ENCODE peak calls at places on chromosome 21, in five cellular contexts. P is HFF-Myc; O is Caki2; W is A172; L is stimulated activated CD4-positive, alpha-beta T cell treated with anti-CD3 and anti-CD28 coated beads, Interleukin-12 subunit alpha, Interleukin-12 subunit beta, amount 100 ng/mL, for 4 hours. M is an unnamed sample.
A peak's percentile ranks its signal among the peaks of the same experiment; 100 is the strongest.

GRCh38 chr21:34022557-34023335 is 50.6 kb upstream of the MRPS6 start:
- DNase-seq in L (peak; percentile 13), W (peak; percentile 28), P (no peak), O (no peak), M (no peak)

GRCh38 chr21:34008618-34009017 is 64.8 kb upstream of the MRPS6 start:
- DNase-seq in L (no peak), O (no peak), P (no peak), W (no peak), M (no peak)

GRCh38 chr21:44392185-44392584 is 38.8 kb downstream of the TRPM2 start:
- DNase-seq in W (no peak), P (no peak), L (no peak), O (no peak), M (no peak)

GRCh38 chr21:38661296-38662223 is 144.2 kb upstream of the ETS2 start:
- DNase-seq in L (no peak), O (no peak), P (no peak), W (no peak), M (no peak)

GRCh38 chr21:15566692-15567091 is 163.1 kb upstream of the USP25 start:
- DNase-seq in O (no peak), W (no peak), P (no peak), L (no peak), M (no peak)

GRCh38 chr21:45821315-45822001 is 160.1 kb upstream of the COL6A1 start:
- DNase-seq in P (no peak), O (no peak), L (no peak), W (no peak), M (no peak)

GRCh38 chr21:26528882-26529281 is 44.2 kb downstream of the CYYR1 start:
- DNase-seq in O (no peak), W (no peak), P (no peak), L (no peak), M (no peak)

GRCh38 chr21:19565587-19565986 is 1162.0 kb upstream of the TMPRSS15 start:
- DNase-seq in P (no peak), L (no peak), W (no peak), O (no peak), M (no peak)

GRCh38 chr21:32392299-32392879 is 423 bp downstream of the URB1 start:
- DNase-seq in W (peak; percentile 31), P (no peak), O (peak; percentile 4), L (peak; percentile 6), M (no peak)

GRCh38 chr21:29382029-29382654 is 83.4 kb downstream of the BACH1 start:
- DNase-seq in P (peak; percentile 11), W (peak; percentile 90), L (no peak), O (peak; percentile 81), M (no peak)

GRCh38 chr21:22019766-22020165 is 1021.6 kb downstream of the NCAM2 start:
- DNase-seq in P (no peak), W (no peak), L (no peak), O (no peak), M (no peak)

GRCh38 chr21:32103361-32103760 is 175.5 kb downstream of the MIS18A start:
- DNase-seq in L (no peak), W (no peak), P (no peak), O (no peak), M (no peak)

GRCh38 chr21:41359289-41359688 is 2.5 kb upstream of the MX2 start:
- DNase-seq in L (no peak), W (no peak), O (no peak), P (no peak), M (no peak)

GRCh38 chr21:37324558-37324957 is 42.0 kb upstream of the DYRK1A start:
- DNase-seq in O (no peak), P (no peak), L (no peak), W (no peak), M (no peak)

GRCh38 chr21:35825954-35826353 is 234.4 kb downstream of the SETD4 start:
- DNase-seq in L (no peak), P (no peak), W (no peak), O (no peak), M (no peak)

GRCh38 chr21:39669976-39670671 is 57.4 kb downstream of the B3GALT5 start:
- DNase-seq in P (no peak), O (peak; percentile 90), L (no peak), W (no peak), M (no peak)

GRCh38 chr21:42796327-42797062 is 82.8 kb downstream of the WDR4 start:
- DNase-seq in W (no peak), P (no peak), L (no peak), O (no peak), M (no peak)

GRCh38 chr21:44615881-44616590 is 4.2 kb downstream of the KRTAP10-8 start:
- DNase-seq in L (no peak), O (no peak), W (no peak), P (no peak), M (no peak)

GRCh38 chr21:46347791-46348381 is 23.9 kb downstream of the PCNT start:
- DNase-seq in O (no peak), L (no peak), P (no peak), W (no peak), M (no peak)

GRCh38 chr21:36780861-36781260 is 81.9 kb downstream of the SIM2 start:
- DNase-seq in W (no peak), P (no peak), O (no peak), L (no peak), M (no peak)

GRCh38 chr21:28154121-28154520 is 838.6 kb downstream of the LTN1 start:
- DNase-seq in P (no peak), L (no peak), O (no peak), W (no peak), M (no peak)

GRCh38 chr21:44697811-44698734 is 1.1 kb downstream of the KRTAP10-12 start:
- DNase-seq in P (no peak), O (no peak), W (no peak), L (no peak), M (no peak)

GRCh38 chr21:26070822-26071425 is 99.6 kb downstream of the APP start:
- DNase-seq in L (peak; percentile 3), P (peak; percentile 14), O (no peak), W (no peak), M (no peak)

GRCh38 chr21:24594082-24594481 is 1013.2 kb downstream of the MRPL39 start:
- DNase-seq in O (no peak), W (peak; percentile 9), P (no peak), L (no peak), M (no peak)

GRCh38 chr21:44011123-44011773 is 861 bp upstream of the TRAPPC10 start:
- DNase-seq in P (no peak), L (no peak), W (no peak), O (no peak), M (no peak)

GRCh38 chr21:31088196-31088751 is 50.0 kb upstream of the KRTAP19-8 start:
- DNase-seq in W (no peak), O (no peak), P (no peak), L (no peak), M (no peak)

GRCh38 chr21:45875416-45875760 is 106.2 kb upstream of the COL6A1 start:
- DNase-seq in P (no peak), O (no peak), L (no peak), W (no peak), M (no peak)

GRCh38 chr21:42315296-42315891 is at the start of gene TFF3:
- DNase-seq in W (no peak), O (no peak), L (no peak), P (no peak), M (no peak)

GRCh38 chr21:34881421-34881820 is 167.7 kb downstream of the RUNX1 start:
- DNase-seq in L (no peak), W (peak; percentile 77), P (no peak), O (no peak), M (no peak)

GRCh38 chr21:38688068-38688467 is 117.7 kb upstream of the ETS2 start:
- DNase-seq in L (no peak), W (no peak), P (no peak), O (no peak), M (no peak)

GRCh38 chr21:29697555-29698193 is 242.1 kb downstream of the GRIK1 start:
- DNase-seq in P (no peak), O (no peak), L (no peak), W (no peak), M (no peak)

GRCh38 chr21:35050348-35051286 is 1.5 kb upstream of the RUNX1 start:
- DNase-seq in P (no peak), L (no peak), W (no peak), O (no peak), M (no peak)

GRCh38 chr21:31354604-31355443 is 10.8 kb upstream of the TIAM1 start:
- DNase-seq in O (peak; percentile 83), W (peak; percentile 97), P (peak; percentile 29), L (peak; percentile 61), M (no peak)

GRCh38 chr21:36693144-36694040 is 5.5 kb upstream of the SIM2 start:
- DNase-seq in L (no peak), O (no peak), P (no peak), W (no peak), M (no peak)

GRCh38 chr21:45550552-45551210 is 8.4 kb upstream of the SLC19A1 start:
- DNase-seq in O (no peak), P (no peak), L (peak; percentile 34), W (no peak), M (no peak)

GRCh38 chr21:25569711-25570110 is 37.6 kb downstream of the MRPL39 start:
- DNase-seq in L (no peak), W (no peak), O (no peak), P (no peak), M (no peak)

GRCh38 chr21:37829447-37829846 is 86.8 kb downstream of the KCNJ6 start:
- DNase-seq in L (no peak), W (peak; percentile 69), P (no peak), O (peak; percentile 66), M (no peak)

GRCh38 chr21:41715649-41716321 is 51.1 kb downstream of the RIPK4 start:
- DNase-seq in O (peak; percentile 16), L (no peak), W (no peak), P (no peak), M (no peak)

GRCh38 chr21:42655797-42656770 is 2.7 kb downstream of the PDE9A start:
- DNase-seq in P (no peak), W (no peak), L (no peak), O (no peak), M (no peak)

M was measured in anterior cingulate cortex.